ENCODE peak calls at places on chromosomes 16 and 17, in four cellular contexts. One of them, this sample, is unnamed.

GRCh38 chr16:10039220-10040096 is 142.8 kb downstream of the GRIN2A start:
- DNase-seq in A549: peak; percentile 38
- DNase-seq in WTC11: peak; percentile 63
- DNase-seq in HepG2: no peak
- DNase-seq in this sample: no peak

GRCh38 chr16:89449726-89450335 is 40.5 kb downstream of the ANKRD11 start:
- DNase-seq in A549: no peak
- DNase-seq in WTC11: no peak
- DNase-seq in HepG2: no peak
- DNase-seq in this sample: no peak

GRCh38 chr16:85996843-85997242 is 97.9 kb downstream of the IRF8 start:
- DNase-seq in A549: no peak
- DNase-seq in WTC11: no peak
- DNase-seq in HepG2: no peak
- DNase-seq in this sample: no peak

GRCh38 chr17:12959441-12959840 is 58.4 kb downstream of the ELAC2 start:
- DNase-seq in A549: no peak
- DNase-seq in WTC11: no peak
- DNase-seq in HepG2: no peak
- DNase-seq in this sample: no peak

GRCh38 chr17:41810659-41811548 is 845 bp downstream of the P3H4 start:
- DNase-seq in A549: no peak
- DNase-seq in WTC11: peak; percentile 57
- DNase-seq in HepG2: no peak
- DNase-seq in this sample: no peak

GRCh38 chr16:30031477-30031918 is 427 bp upstream of the TLCD3B start:
- DNase-seq in A549: no peak
- DNase-seq in WTC11: no peak
- DNase-seq in HepG2: no peak
- DNase-seq in this sample: no peak

GRCh38 chr17:27247071-27247957 is 46.6 kb upstream of the WSB1 start:
- DNase-seq in A549: peak; percentile 95
- DNase-seq in WTC11: no peak
- DNase-seq in HepG2: peak; percentile 89
- DNase-seq in this sample: no peak

GRCh38 chr16:89557230-89557935 is 3.1 kb upstream of the RPL13 start:
- DNase-seq in A549: peak; percentile 86
- DNase-seq in WTC11: peak; percentile 97
- DNase-seq in HepG2: peak; percentile 90
- DNase-seq in this sample: peak; percentile 90

GRCh38 chr17:77186141-77186604 is 45.4 kb downstream of the SEC14L1 start:
- DNase-seq in A549: no peak
- DNase-seq in WTC11: no peak
- DNase-seq in HepG2: no peak
- DNase-seq in this sample: no peak

GRCh38 chr17:58329035-58329807 is 626 bp upstream of the TSPOAP1 start:
- DNase-seq in A549: no peak
- DNase-seq in WTC11: peak; percentile 61
- DNase-seq in HepG2: peak; percentile 38
- DNase-seq in this sample: peak; percentile 87

GRCh38 chr16:30621765-30622164 is 11.6 kb upstream of the ZNF689 start:
- DNase-seq in A549: no peak
- DNase-seq in WTC11: no peak
- DNase-seq in HepG2: no peak
- DNase-seq in this sample: no peak

GRCh38 chr17:49218941-49219913 is 8.7 kb downstream of the ABI3 start:
- DNase-seq in A549: no peak
- DNase-seq in WTC11: peak; percentile 66
- DNase-seq in HepG2: no peak
- DNase-seq in this sample: peak; percentile 58

GRCh38 chr16:24950275-24950674 is 64.9 kb downstream of the ARHGAP17 start:
- DNase-seq in A549: no peak
- DNase-seq in WTC11: no peak
- DNase-seq in HepG2: no peak
- DNase-seq in this sample: no peak

GRCh38 chr17:39753514-39754160 is 15.9 kb downstream of the GRB7 start:
- DNase-seq in A549: no peak
- DNase-seq in WTC11: peak; percentile 51
- DNase-seq in HepG2: no peak
- DNase-seq in this sample: peak; percentile 84

GRCh38 chr17:42187833-42188232 is 2.6 kb upstream of the HCRT start:
- DNase-seq in A549: no peak
- DNase-seq in WTC11: no peak
- DNase-seq in HepG2: no peak
- DNase-seq in this sample: no peak

GRCh38 chr17:38532451-38532850 is 73.3 kb downstream of the SRCIN1 start:
- DNase-seq in A549: no peak
- DNase-seq in WTC11: no peak
- DNase-seq in HepG2: no peak
- DNase-seq in this sample: no peak

GRCh38 chr16:85027968-85028637 is 508 bp downstream of the KIAA0513 start:
- DNase-seq in A549: no peak
- DNase-seq in WTC11: no peak
- DNase-seq in HepG2: no peak
- DNase-seq in this sample: no peak

GRCh38 chr16:3401719-3402397 is 843 bp downstream of the ZNF174 start:
- DNase-seq in A549: peak; percentile 23
- DNase-seq in WTC11: peak; percentile 33
- DNase-seq in HepG2: peak; percentile 18
- DNase-seq in this sample: peak; percentile 68

GRCh38 chr17:82097187-82097918 is 683 bp downstream of the FASN start:
- DNase-seq in A549: peak; percentile 66
- DNase-seq in WTC11: no peak
- DNase-seq in HepG2: no peak
- DNase-seq in this sample: peak; percentile 73

GRCh38 chr16:48318630-48319029 is 66.6 kb downstream of the SIAH1 start:
- DNase-seq in A549: no peak
- DNase-seq in WTC11: peak; percentile 18
- DNase-seq in HepG2: no peak
- DNase-seq in this sample: no peak

GRCh38 chr17:1865252-1866037 is 35.6 kb downstream of the RPA1 start:
- DNase-seq in A549: peak; percentile 51
- DNase-seq in WTC11: peak; percentile 37
- DNase-seq in HepG2: peak; percentile 35
- DNase-seq in this sample: peak; percentile 61

GRCh38 chr16:59356709-59357108 is 622.6 kb upstream of the GOT2 start:
- DNase-seq in A549: peak; percentile 41
- DNase-seq in WTC11: no peak
- DNase-seq in HepG2: no peak
- DNase-seq in this sample: peak; percentile 80

GRCh38 chr17:57612202-57613071 is 132.7 kb downstream of the CCDC182 start:
- DNase-seq in A549: no peak
- DNase-seq in WTC11: peak; percentile 41
- DNase-seq in HepG2: peak; percentile 27
- DNase-seq in this sample: peak; percentile 53

GRCh38 chr17:41453069-41453468 is 12.3 kb upstream of the KRT38 start:
- DNase-seq in A549: no peak
- DNase-seq in WTC11: no peak
- DNase-seq in HepG2: no peak
- DNase-seq in this sample: no peak

GRCh38 chr17:3894927-3895343 is 2.1 kb upstream of the CAMKK1 start:
- DNase-seq in A549: peak; percentile 52
- DNase-seq in WTC11: no peak
- DNase-seq in HepG2: no peak
- DNase-seq in this sample: no peak

GRCh38 chr17:75601057-75601987 is 13.7 kb downstream of the MYO15B start:
- DNase-seq in A549: peak; percentile 88
- DNase-seq in WTC11: peak; percentile 94
- DNase-seq in HepG2: peak; percentile 77
- DNase-seq in this sample: peak; percentile 85

GRCh38 chr17:62869885-62870580 is 61.9 kb upstream of the MARCHF10 start:
- DNase-seq in A549: peak; percentile 36
- DNase-seq in WTC11: peak; percentile 45
- DNase-seq in HepG2: no peak
- DNase-seq in this sample: no peak

GRCh38 chr16:74573622-74574021 is 33.3 kb downstream of the GLG1 start:
- DNase-seq in A549: no peak
- DNase-seq in WTC11: no peak
- DNase-seq in HepG2: no peak
- DNase-seq in this sample: no peak

GRCh38 chr16:28189237-28189636 is 22.5 kb downstream of the XPO6 start:
- DNase-seq in A549: peak; percentile 27
- DNase-seq in WTC11: no peak
- DNase-seq in HepG2: no peak
- DNase-seq in this sample: no peak

GRCh38 chr17:45986056-45986455 is 13.0 kb upstream of the STH start:
- DNase-seq in A549: no peak
- DNase-seq in WTC11: no peak
- DNase-seq in HepG2: no peak
- DNase-seq in this sample: no peak

GRCh38 chr16:84072014-84072413 is 29.4 kb upstream of the SLC38A8 start:
- DNase-seq in A549: no peak
- DNase-seq in WTC11: no peak
- DNase-seq in HepG2: no peak
- DNase-seq in this sample: no peak

GRCh38 chr17:64037802-64038201 is 17.4 kb upstream of the ICAM2 start:
- DNase-seq in A549: no peak
- DNase-seq in WTC11: no peak
- DNase-seq in HepG2: no peak
- DNase-seq in this sample: peak; percentile 39

GRCh38 chr17:64037180-64037579 is 16.7 kb upstream of the ICAM2 start:
- DNase-seq in A549: no peak
- DNase-seq in WTC11: no peak
- DNase-seq in HepG2: no peak
- DNase-seq in this sample: no peak

GRCh38 chr17:64028874-64029464 is 8.5 kb upstream of the ICAM2 start:
- DNase-seq in A549: peak; percentile 73
- DNase-seq in WTC11: peak; percentile 72
- DNase-seq in HepG2: peak; percentile 61
- DNase-seq in this sample: peak; percentile 70

GRCh38 chr17:64036198-64036922 is 15.9 kb upstream of the ICAM2 start:
- DNase-seq in A549: peak; percentile 46
- DNase-seq in WTC11: peak; percentile 60
- DNase-seq in HepG2: peak; percentile 25
- DNase-seq in this sample: peak; percentile 40

GRCh38 chr17:64032081-64032480 is 11.6 kb upstream of the ICAM2 start:
- DNase-seq in A549: no peak
- DNase-seq in WTC11: no peak
- DNase-seq in HepG2: no peak
- DNase-seq in this sample: no peak
- TF ChIP-seq HMGXB4 in A549: no peak
- TF ChIP-seq HMGXB4 in WTC11: no peak
- TF ChIP-seq HMGXB4 in HepG2: no peak
- TF ChIP-seq HMGXB4 in this sample: no peak

DNA sequence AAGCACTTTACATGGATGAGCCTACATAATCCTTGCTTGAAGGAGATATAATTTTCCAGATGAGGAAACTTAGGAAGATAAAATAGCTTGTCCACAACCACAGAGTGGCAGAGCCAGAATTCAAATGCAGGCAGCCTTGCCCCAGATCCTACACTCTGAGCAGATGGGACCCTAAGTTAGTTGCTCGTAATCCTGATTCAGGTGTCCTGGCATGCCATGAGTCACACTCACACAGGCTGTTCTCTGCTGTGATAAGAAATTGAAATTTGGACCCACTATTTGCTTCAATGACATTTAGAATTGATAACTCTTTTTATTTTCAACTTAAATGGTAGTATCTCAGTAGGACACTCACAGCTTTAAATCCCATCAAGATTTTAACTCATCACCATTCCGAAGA is 150.7 kb upstream of the CACNG5 start:
- DNase-seq in A549: no peak
- DNase-seq in WTC11: no peak
- DNase-seq in HepG2: no peak
- DNase-seq in this sample: no peak
- TF ChIP-seq HMGXB4 in A549: no peak
- TF ChIP-seq HMGXB4 in WTC11: no peak
- TF ChIP-seq HMGXB4 in HepG2: no peak
- TF ChIP-seq HMGXB4 in this sample: no peak

DNA sequence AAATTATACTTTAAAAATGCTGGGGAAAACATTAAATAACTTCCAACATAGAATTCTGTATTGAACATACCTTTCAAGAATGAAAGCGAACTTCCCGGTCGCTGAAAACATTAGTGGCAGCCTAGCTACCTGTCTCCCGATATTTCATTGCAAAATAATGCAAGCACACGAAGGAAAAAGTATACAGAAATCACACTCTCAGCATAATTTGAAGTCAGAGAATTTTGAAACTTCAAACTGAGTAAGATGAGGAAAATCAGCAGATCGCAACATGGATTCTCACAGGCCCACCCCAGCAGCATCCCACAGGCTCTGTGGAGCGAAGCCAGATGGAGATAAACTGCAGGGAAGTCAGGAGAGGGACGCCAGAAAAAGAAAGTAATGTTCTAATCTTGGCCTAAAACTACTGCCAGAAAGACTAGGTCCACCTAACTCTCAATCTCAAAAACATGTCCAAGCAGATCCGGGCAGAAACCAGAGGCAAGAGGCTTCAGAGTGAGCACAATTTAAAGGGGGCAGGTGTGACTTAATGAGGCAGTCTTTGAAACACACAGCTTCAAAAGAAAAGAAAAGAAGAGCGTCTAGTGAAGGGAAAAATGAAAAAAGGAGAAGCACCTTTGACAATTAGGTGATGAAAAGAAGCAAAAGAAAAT is 4.8 kb upstream of the GOSR1 start:
- DNase-seq in A549: no peak
- DNase-seq in WTC11: no peak
- DNase-seq in HepG2: no peak
- DNase-seq in this sample: no peak
- TF ChIP-seq HMGXB4 in A549: no peak
- TF ChIP-seq HMGXB4 in WTC11: no peak
- TF ChIP-seq HMGXB4 in HepG2: no peak
- TF ChIP-seq HMGXB4 in this sample: no peak

GRCh38 chr16:68155425-68155824 is 70.3 kb downstream of the NFATC3 start:
- DNase-seq in A549: no peak
- DNase-seq in WTC11: no peak
- DNase-seq in HepG2: peak; percentile 12
- DNase-seq in this sample: no peak
- TF ChIP-seq HMGXB4 in A549: no peak
- TF ChIP-seq HMGXB4 in WTC11: no peak
- TF ChIP-seq HMGXB4 in HepG2: no peak
- TF ChIP-seq HMGXB4 in this sample: no peak

DNA sequence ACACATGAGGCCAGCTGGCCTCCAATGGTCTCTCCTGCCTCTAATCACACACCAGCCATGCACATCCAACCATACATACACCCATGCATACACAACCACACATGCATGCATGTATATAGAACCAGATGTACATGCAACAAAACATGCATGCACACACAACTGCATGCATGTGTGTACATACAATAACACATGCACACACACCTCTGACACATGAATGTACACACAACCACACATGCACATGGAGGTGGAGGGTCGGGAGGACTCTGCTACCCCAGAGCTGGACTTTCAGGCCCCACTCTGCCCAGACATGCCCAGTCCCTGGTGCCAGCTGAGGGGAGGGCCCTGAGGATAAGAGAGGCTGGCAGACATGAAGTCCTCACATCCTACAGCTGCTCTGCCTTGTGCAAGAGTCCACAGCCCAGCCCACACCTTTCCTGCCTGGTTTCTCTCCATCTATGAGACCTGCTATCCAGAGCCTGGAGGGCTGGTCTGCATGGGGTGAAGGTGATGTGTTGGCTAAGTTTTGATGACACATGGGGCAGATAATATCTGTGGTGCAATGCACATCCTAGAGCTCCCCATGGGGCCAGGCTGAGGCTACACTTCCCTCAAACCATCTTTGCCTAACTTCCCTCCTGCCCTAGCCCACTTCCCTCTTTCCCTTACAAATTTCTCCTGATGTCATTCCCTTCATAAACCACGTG is 50.9 kb upstream of the SDK2 start:
- DNase-seq in A549: no peak
- DNase-seq in WTC11: no peak
- DNase-seq in HepG2: no peak
- DNase-seq in this sample: no peak
- TF ChIP-seq HMGXB4 in A549: no peak
- TF ChIP-seq HMGXB4 in WTC11: no peak
- TF ChIP-seq HMGXB4 in HepG2: no peak
- TF ChIP-seq HMGXB4 in this sample: no peak